ENCODE peak calls at places on chromosomes 13 and 19, in four cellular contexts. Z is T-helper 1 cell, O is skeletal muscle cell, G is C1 segment of cervical spinal cord. W is an unnamed sample.
A peak's percentile ranks its signal among the peaks of the same experiment; 100 is the strongest.

GRCh38 chr13:51767100-51767499 is 36.9 kb downstream of the DHRS12 start:
- DNase-seq in O (no peak), Z (no peak), G (no peak), W (no peak)

GRCh38 chr13:24905242-24905641 is 141.3 kb downstream of the RNF17 start:
- DNase-seq in Z (no peak), O (no peak), G (no peak), W (no peak)

GRCh38 chr13:66940113-66940512 is 290.0 kb downstream of the PCDH9 start:
- DNase-seq in G (no peak), Z (no peak), O (no peak), W (no peak)

GRCh38 chr19:15331419-15332310 is 674 bp downstream of the BRD4 start:
- DNase-seq in Z (peak; percentile 61), O (no peak), G (peak; percentile 81), W (peak; percentile 49)

GRCh38 chr19:39236527-39236926 is 8.3 kb downstream of the IFNL3 start:
- DNase-seq in G (no peak), O (no peak), Z (no peak), W (no peak)

GRCh38 chr19:19329199-19329598 is 8.6 kb downstream of the MAU2 start:
- DNase-seq in Z (peak; percentile 63), G (no peak), O (no peak), W (no peak)

GRCh38 chr13:20462921-20463320 is 62.7 kb downstream of the CRYL1 start:
- DNase-seq in O (no peak), G (no peak), Z (no peak), W (no peak)

GRCh38 chr19:31461814-31462539 is 112.7 kb upstream of the TSHZ3 start:
- DNase-seq in G (no peak), Z (no peak), O (no peak), W (no peak)

GRCh38 chr13:69580255-69580654 is 527.4 kb upstream of the ATXN8OS start:
- DNase-seq in G (no peak), Z (no peak), O (no peak), W (no peak)

GRCh38 chr19:45419895-45420294 is 3.8 kb downstream of the ERCC1 start:
- DNase-seq in G (no peak), Z (no peak), O (no peak), W (no peak)

GRCh38 chr13:79398915-79399314 is 7.1 kb downstream of the RBM26 start:
- DNase-seq in O (no peak), Z (no peak), G (no peak), W (no peak)

GRCh38 chr19:43759515-43759914 is 4.8 kb upstream of the SMG9 start:
- DNase-seq in G (no peak), Z (no peak), O (no peak), W (no peak)

GRCh38 chr19:1304197-1304924 is 18.7 kb downstream of the EFNA2 start:
- DNase-seq in O (no peak), Z (no peak), G (no peak), W (no peak)

GRCh38 chr19:30106417-30107095 is 164.5 kb downstream of the URI1 start:
- DNase-seq in Z (no peak), O (no peak), G (no peak), W (no peak)

GRCh38 chr19:5697890-5698634 is 8.0 kb downstream of the RPL36 start:
- DNase-seq in G (no peak), Z (no peak), O (no peak), W (no peak)

GRCh38 chr13:92354583-92354982 is 872.0 kb upstream of the GPC6 start:
- DNase-seq in O (no peak), Z (no peak), G (no peak), W (no peak)

GRCh38 chr13:25291691-25292090 is 4.4 kb upstream of the MTMR6 start:
- DNase-seq in G (no peak), O (no peak), Z (no peak), W (no peak)

GRCh38 chr19:10551698-10552301 is 8.1 kb downstream of the ATG4D start:
- DNase-seq in Z (peak; percentile 50), O (no peak), G (no peak), W (no peak)

GRCh38 chr19:10295847-10296591 is 6.3 kb downstream of the ICAM5 start:
- DNase-seq in G (no peak), Z (no peak), O (no peak), W (no peak)

GRCh38 chr19:18379803-18380747 is 5.9 kb upstream of the GDF15 start:
- DNase-seq in Z (no peak), G (no peak), O (peak; percentile 71), W (no peak)

GRCh38 chr19:17170538-17171297 is 44.4 kb upstream of the USE1 start:
- DNase-seq in O (no peak), G (no peak), Z (no peak), W (no peak)

GRCh38 chr13:29301027-29301426 is 294.5 kb downstream of the SLC7A1 start:
- DNase-seq in Z (no peak), G (no peak), O (no peak), W (no peak)

GRCh38 chr19:1854032-1854541 is 5.8 kb upstream of the REXO1 start:
- DNase-seq in Z (no peak), O (no peak), G (no peak), W (no peak)

GRCh38 chr13:94710881-94711560 is 1.3 kb downstream of the SOX21 start:
- DNase-seq in Z (peak; percentile 23), G (peak; percentile 73), O (no peak), W (no peak)

GRCh38 chr13:31369213-31369612 is 169.4 kb downstream of the B3GLCT start:
- DNase-seq in O (no peak), Z (no peak), G (no peak), W (no peak)